ENCODE peak calls at places on chromosomes 16 and 17, in four cellular contexts. G, M, O and C are unnamed samples.

GRCh38 chr16:71645450-71645849 is 19.5 kb downstream of the MARVELD3 start:
- DNase-seq in G (no peak), M (no peak), O (peak; percentile 38), C (no peak)

GRCh38 chr16:48335961-48336360 is 49.3 kb downstream of the SIAH1 start:
- DNase-seq in G (no peak), M (no peak), O (peak; percentile 91), C (no peak)

GRCh38 chr16:13041646-13042045 is 140.2 kb downstream of the SHISA9 start:
- DNase-seq in G (no peak), M (no peak), O (no peak), C (no peak)

GRCh38 chr17:17156107-17156506 is 50.0 kb downstream of the PLD6 start:
- DNase-seq in G (no peak), M (no peak), O (peak; percentile 86), C (no peak)

GRCh38 chr17:76612977-76613851 is 27.6 kb upstream of the ST6GALNAC2 start:
- DNase-seq in G (no peak), M (no peak), O (no peak), C (peak; percentile 45)

GRCh38 chr17:67784364-67785121 is 40.8 kb upstream of the BPTF start:
- DNase-seq in G (no peak), M (peak; percentile 51), O (no peak), C (no peak)

GRCh38 chr17:34601431-34601830 is 22.0 kb downstream of the TMEM132E start:
- DNase-seq in G (no peak), M (no peak), O (no peak), C (no peak)

GRCh38 chr17:16515933-16516332 is 23.9 kb upstream of the LRRC75A start:
- DNase-seq in G (no peak), M (no peak), O (no peak), C (no peak)

GRCh38 chr17:60529806-60530205 is 3.8 kb upstream of the APPBP2 start:
- DNase-seq in G (no peak), M (no peak), O (peak; percentile 26), C (no peak)

DNA sequence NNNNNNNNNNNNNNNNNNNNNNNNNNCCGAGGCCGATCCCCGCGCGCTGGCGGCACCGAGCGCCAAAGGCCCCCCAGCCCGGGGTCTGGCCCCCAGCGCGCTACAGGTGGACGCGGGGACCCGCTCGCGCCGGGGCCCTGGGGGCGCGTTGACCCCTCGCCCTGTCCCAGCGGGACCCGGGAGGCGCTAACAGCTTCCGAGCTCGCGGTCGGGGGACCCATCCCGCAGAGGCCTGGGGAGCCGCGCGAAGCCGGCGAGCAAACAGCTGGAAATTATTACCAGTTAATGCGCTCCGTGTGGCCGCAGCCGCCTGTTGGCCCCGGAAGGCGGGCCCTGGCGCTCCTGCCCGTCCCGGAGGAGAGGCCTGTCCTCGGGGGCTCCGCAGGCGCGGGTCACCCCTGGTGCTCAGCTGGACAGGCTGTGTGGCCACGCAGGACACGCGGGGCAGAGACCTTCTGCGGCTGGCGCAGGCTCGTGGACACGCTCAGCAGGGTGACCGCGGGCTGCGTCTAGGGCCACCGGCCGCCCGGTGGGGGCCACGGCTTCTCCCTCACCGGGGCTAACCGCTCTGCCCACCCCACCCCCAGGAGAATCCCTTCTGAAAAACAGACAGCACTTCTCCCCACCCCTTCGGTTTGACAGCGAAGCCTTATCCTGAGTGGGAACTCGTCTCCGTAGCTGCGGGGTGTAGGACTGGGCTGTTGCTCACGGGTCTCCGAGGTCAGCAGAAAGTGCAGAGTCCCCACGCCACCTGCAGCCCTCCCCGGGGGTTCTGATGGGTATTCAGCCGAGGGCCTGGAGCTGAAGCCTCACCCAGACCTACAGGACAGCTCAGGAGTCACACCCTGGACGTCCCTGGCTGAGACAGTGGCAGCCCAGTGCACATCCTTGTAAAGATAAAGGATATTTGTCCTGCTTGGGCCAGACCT is 138.7 kb upstream of the RPH3AL start:
- DNase-seq in G (peak; percentile 86), M (peak; percentile 70), O (peak; percentile 69), C (peak; percentile 77)
- H3K4me3 ChIP-seq in G (peak overlapping the region; percentile 51), M (peak overlapping the region; percentile 81), O (peak overlapping the region; percentile 50), C (peak overlapping the region; percentile 41)

GRCh38 chr16:14219983-14220382 is 148.9 kb downstream of the MRTFB start:
- DNase-seq in G (no peak), M (no peak), O (no peak), C (no peak)

GRCh38 chr16:14211856-14212543 is 140.9 kb downstream of the MRTFB start:
- DNase-seq in G (no peak), M (no peak), O (no peak), C (no peak)

DNA sequence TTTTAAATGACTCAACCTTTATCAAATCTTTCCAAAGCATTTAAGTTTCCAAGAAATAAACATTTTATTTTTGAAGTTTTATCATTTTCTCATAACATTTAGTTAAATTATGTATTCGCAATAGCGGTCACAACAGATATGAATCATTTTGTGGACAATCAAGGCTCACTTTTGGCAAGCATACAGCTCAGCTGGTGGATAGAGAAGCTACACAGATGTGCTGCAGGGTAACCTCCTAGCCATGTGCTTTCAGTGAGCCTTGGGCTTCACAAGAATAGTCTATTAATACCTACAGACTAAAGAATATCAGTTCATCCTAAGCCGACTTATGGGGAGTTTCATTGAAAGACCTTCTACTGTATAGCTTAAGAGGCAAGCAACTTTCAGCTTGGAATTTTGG is 144.8 kb downstream of the MRTFB start:
- DNase-seq in G (no peak), M (no peak), O (no peak), C (no peak)
- H3K9me3 ChIP-seq in G (no peaks in the 10 kb centered on the region), M (no peaks in the 10 kb centered on the region), O (no peaks in the 10 kb centered on the region), C (no peaks in the 10 kb centered on the region)

DNA sequence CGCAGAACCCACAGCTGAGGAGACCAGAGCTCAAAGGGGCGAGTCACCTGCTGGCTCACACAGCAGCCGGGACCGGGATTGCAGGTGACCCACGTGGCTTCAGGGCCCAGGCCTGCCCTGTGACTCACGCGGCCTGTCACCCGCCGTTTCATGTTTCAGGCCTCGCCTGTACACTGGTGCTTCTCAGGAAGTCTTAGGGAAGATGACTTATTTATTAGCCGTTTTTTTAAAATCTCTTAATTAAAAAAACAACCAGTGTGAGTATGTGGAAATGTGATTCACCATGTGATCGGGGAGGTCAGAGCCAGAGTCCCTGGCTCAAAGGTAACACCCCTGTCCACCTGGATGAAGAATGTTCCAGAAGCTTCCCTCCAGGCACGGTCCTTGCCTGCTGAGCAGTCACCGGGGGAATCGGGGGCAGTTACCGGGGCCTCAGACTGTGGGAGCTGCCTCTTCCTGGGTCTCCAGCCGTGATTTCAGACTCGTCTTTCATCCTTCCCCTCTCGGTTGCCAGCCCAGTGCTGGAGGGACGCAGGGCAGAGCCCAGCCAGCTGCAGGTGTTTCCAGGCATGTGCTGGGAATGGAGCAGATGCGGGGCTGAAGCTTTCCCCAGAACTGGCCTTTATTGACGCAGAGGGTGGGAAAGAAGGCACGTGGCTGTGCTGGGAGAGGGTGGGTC is 49.3 kb downstream of the CMIP start:
- DNase-seq in G (no peak), M (peak; percentile 57), O (peak; percentile 94), C (no peak)
- H3K4me3 ChIP-seq in G (no peak overlapping the region), M (no peak overlapping the region), O (no peak overlapping the region), C (no peak overlapping the region)

GRCh38 chr17:69860142-69860680 is 214.8 kb upstream of the KCNJ16 start:
- DNase-seq in G (no peak), M (no peak), O (no peak), C (no peak)

GRCh38 chr17:69854381-69854780 is 220.6 kb upstream of the KCNJ16 start:
- DNase-seq in G (no peak), M (no peak), O (peak; percentile 13), C (no peak)

GRCh38 chr17:69857412-69857835 is 217.6 kb upstream of the KCNJ16 start:
- DNase-seq in G (no peak), M (no peak), O (peak; percentile 95), C (no peak)

GRCh38 chr17:69853533-69854262 is 221.3 kb upstream of the KCNJ16 start:
- DNase-seq in G (no peak), M (no peak), O (no peak), C (no peak)

GRCh38 chr17:69858460-69858859 is 216.6 kb upstream of the KCNJ16 start:
- DNase-seq in G (no peak), M (no peak), O (no peak), C (no peak)
- H3K9me3 ChIP-seq in G (no peaks in the 10 kb centered on the region), M (peaks cover 2% of the 10 kb centered on the region), O (peaks cover 9% of the 10 kb centered on the region), C (no peaks in the 10 kb centered on the region)

GRCh38 chr16:66842765-66843164 is 1.4 kb upstream of the CA7 start:
- DNase-seq in G (no peak), M (no peak), O (peak; percentile 19), C (no peak)

GRCh38 chr16:66841366-66841765 is 2.8 kb upstream of the CA7 start:
- DNase-seq in G (no peak), M (no peak), O (no peak), C (no peak)

GRCh38 chr16:66844009-66844341 is 239 bp upstream of the CA7 start:
- DNase-seq in G (no peak), M (no peak), O (no peak), C (no peak)

GRCh38 chr16:66844342-66845079 is at the start of gene CA7:
- DNase-seq in G (peak; percentile 74), M (no peak), O (no peak), C (no peak)

DNA sequence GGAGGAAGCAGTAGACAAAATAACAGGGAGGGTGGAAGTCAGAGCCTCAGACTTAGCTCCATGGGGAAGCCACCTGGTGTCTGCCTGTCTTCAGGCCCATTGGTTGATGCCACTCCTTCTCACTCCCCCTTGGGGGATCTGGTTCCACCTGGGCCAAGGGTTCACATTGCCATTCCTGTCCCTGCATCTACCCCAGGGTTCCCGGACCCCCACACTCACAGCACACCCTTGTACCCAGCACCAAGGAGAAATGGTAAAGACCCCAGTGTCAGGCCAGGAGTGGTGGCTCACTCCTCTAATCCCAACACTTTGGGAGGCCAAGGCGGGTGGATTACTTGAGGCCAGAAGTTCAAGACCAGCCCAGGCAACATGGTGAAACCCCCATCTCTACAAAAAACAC is 1.0 kb upstream of the CA7 start:
- DNase-seq in G (no peak), M (no peak), O (no peak), C (no peak)
- H3K4me3 ChIP-seq in G (no peak overlapping the region), M (no peak overlapping the region), O (no peak overlapping the region), C (no peak overlapping the region)